ENCODE peak calls at places on chromosomes 11 and 22, in four cellular contexts. T is GM12878, X is IMR-90, F is K562. Y is an unnamed sample.

GRCh38 chr11:133705873-133706272 is 139.4 kb downstream of the SPATA19 start:
- DNase-seq in T (no peak), X (no peak), F (no peak), Y (peak)

GRCh38 chr22:21697866-21698265 is 32.1 kb downstream of the PPIL2 start:
- DNase-seq in T (no peak), X (peak), F (no peak), Y (no peak)

GRCh38 chr11:70860855-70861254 is 391.5 kb downstream of the SHANK2 start:
- DNase-seq in T (no peak), X (no peak), F (no peak), Y (no peak)

GRCh38 chr11:86148339-86148738 is 79.5 kb upstream of the PICALM start:
- DNase-seq in T (no peak), X (no peak), F (no peak), Y (no peak)

GRCh38 chr11:12122083-12122482 is 11.7 kb downstream of the MICAL2 start:
- DNase-seq in T (no peak), X (no peak), F (peak), Y (no peak)

GRCh38 chr22:32534252-32535215 is 59.9 kb downstream of the FBXO7 start:
- DNase-seq in T (no peak), X (no peak), F (no peak), Y (no peak)

GRCh38 chr11:66240781-66241136 is 27.7 kb upstream of the RAB1B start:
- DNase-seq in T (no peak), X (no peak), F (no peak), Y (no peak)

GRCh38 chr11:76644591-76644990 is 26.0 kb downstream of the LRRC32 start:
- DNase-seq in T (no peak), X (no peak), F (no peak), Y (no peak)

DNA sequence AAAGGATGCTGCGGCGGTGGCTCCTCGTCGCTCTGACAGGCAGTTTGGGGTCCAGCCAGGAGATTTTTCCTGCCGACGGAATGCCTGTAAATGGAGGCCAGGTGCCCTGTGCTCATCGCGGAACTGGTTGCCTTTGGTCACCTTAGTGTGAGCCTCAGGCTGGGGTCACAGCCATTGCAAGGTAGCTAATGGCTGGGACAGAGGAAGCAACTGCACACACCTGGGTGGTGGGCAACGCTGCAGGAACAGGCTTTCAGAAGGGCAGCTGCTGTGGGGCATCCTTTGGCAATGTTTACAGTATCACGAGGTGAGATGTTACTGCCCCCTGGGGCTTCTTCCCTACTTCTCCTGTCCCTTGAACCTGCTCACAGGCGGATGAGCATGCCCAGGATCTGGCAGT is 205.5 kb downstream of the GRIK4 start:
- DNase-seq in T (no peak), X (no peak), F (no peak), Y (no peak)
- TF ChIP-seq CHD1 in T (no peak), X (no peak), F (no peak), Y (no peak)

DNA sequence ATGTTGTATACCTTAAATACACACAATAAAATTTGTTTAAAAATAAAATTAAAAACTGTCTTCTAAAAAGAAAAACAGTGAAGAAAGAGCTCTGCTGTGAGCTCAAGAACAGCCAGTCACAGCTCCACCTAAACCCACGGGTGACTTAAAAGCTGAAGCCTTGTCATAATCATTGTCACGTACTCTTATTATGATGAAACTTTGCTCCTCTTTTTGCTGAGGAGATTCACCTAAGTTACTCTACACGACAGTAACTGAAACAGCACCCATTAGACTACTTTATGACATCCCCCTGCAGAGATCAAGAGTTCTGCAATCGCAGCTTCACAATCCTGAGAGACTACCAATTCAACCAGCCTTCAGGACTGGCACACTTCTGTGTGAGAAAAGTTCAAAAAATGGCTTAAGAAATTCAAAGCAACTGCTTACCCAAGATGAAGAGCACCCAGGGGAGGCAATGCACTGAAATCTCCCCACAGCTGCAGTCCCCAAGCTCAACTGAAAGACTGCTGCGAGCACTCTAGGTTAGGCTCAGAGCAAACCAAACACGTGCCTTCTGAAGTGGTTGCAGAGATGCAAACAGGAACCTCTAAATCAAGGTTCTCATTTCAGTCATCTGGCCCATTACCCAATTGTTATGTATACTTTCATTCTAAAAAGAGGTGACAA is at the start of gene JAML:
- DNase-seq in T (no peak), X (no peak), F (no peak), Y (no peak)
- TF ChIP-seq CHD1 in T (no peak), X (no peak), F (no peak), Y (no peak)

GRCh38 chr11:72591785-72592490 is 82.3 kb downstream of the PDE2A start:
- DNase-seq in T (no peak), X (no peak), F (no peak), Y (no peak)
- TF ChIP-seq CHD1 in T (no peak), X (no peak), F (no peak), Y (no peak)

DNA sequence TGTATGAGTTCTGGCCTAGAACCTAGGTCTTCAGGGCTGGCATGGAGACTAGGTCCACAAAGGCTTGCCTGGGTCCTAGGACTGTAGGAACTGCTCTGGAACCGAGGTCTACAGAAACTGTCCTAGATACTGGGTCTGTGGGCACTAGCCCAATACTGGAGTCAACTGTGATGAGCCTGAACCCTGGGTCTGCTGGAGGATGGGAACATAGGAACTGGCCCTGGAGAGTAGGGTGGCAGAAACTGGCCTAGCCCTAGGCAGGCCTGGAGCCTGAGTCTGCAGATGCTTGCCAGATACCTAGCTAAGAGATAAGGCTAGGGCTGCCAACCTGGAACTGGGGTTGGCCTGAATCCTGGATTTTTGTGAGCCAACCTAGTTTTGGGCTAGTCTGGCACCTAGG is 19.2 kb upstream of the GLYATL2 start:
- DNase-seq in T (no peak), X (no peak), F (no peak), Y (no peak)
- TF ChIP-seq CHD1 in T (no peak), X (no peak), F (no peak), Y (no peak)

GRCh38 chr11:65066805-65067291 is 8.5 kb upstream of the NAALADL1 start:
- DNase-seq in T (no peak), X (no peak), F (no peak), Y (peak)
- TF ChIP-seq CHD1 in T (no peak), X (no peak), F (no peak), Y (no peak)

DNA sequence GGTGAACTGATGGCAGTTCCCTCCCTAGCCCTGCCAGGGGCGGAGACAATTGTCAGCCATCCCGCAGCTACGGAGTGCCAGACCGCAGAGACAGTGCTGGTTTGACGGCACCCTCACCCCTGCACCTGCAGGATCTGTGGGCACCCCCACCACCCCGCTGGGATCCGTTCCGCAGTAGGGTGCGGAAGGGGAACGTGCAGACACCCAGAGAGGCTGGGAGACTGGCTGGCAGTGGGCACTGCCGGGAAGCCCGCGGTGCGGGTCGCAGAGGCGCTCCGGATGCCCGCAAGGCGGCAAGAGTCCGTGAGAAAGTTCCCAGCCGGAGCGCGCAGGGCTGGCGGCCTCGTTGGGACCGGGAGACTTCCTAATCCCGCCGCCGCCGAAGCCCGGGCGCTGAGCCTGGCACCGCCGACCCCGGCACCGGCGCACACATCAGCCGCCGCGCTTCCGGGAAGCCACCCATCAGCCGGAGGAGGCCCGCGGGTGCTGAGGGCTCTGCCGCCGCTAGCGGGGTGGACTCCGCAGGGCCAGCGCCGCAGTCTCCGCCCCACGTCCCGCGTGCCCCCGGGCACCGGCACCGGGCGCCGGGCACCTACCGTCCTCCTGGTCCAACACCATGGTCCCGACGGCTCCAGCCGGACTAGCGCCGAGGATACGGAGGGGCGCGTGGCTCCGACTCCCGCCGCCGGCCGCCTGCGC is 4.3 kb upstream of the LMO1 start:
- DNase-seq in T (no peak), X (no peak), F (no peak), Y (peak)
- TF ChIP-seq CHD1 in T (no peak), X (no peak), F (no peak), Y (no peak)

DNA sequence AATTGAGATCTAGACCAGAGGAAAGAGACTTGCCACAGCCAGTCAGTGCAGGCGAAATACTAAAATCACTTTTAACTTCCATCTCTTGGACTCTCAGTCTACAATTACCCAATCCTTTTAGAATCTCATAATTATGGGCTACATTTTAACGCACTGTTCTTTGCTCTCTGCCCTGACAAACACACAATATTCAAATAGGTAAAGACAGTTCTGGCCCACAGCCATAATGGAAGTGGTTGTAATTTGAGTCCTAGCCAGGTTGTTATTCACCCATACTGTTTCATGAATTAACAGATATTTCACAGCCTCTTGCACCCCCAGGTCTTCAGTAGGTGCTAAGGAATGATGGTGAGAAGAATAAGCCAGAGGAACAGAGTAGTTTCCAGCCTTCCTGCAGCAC is 830 bp downstream of the C11orf97 start:
- DNase-seq in T (no peak), X (no peak), F (no peak), Y (no peak)
- TF ChIP-seq CHD1 in T (no peak), X (no peak), F (no peak), Y (no peak)

GRCh38 chr11:19816040-19816439 is 103.4 kb downstream of the NAV2 start:
- DNase-seq in T (no peak), X (no peak), F (no peak), Y (no peak)

GRCh38 chr11:19819148-19819547 is 106.5 kb downstream of the NAV2 start:
- DNase-seq in T (no peak), X (no peak), F (no peak), Y (no peak)

GRCh38 chr11:19816817-19817216 is 104.2 kb downstream of the NAV2 start:
- DNase-seq in T (no peak), X (no peak), F (no peak), Y (no peak)

GRCh38 chr11:19817265-19817851 is 104.7 kb downstream of the NAV2 start:
- DNase-seq in T (no peak), X (no peak), F (no peak), Y (peak)

DNA sequence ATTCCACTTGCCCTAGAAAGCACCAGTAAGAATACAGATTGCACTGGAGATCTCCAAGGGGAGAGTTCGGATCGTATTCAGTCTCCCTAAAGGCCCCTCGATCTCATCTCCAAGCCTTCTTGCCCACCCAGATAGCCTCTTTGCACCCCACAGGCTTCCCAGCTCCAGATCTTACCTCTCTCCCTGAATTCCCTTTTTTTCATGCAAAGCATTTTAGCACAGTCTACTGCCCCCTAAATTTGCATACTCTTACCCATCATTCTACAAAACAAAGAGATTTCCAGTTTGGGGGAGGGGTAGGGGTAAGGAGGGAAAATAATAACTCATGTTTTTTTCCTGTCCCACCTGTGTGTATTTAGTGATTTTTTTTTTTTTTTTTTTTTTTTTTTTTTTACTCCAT is 105.2 kb downstream of the NAV2 start:
- DNase-seq in T (no peak), X (no peak), F (no peak), Y (peak)
- TF ChIP-seq CHD1 in T (no peak), X (no peak), F (no peak), Y (no peak)

DNA sequence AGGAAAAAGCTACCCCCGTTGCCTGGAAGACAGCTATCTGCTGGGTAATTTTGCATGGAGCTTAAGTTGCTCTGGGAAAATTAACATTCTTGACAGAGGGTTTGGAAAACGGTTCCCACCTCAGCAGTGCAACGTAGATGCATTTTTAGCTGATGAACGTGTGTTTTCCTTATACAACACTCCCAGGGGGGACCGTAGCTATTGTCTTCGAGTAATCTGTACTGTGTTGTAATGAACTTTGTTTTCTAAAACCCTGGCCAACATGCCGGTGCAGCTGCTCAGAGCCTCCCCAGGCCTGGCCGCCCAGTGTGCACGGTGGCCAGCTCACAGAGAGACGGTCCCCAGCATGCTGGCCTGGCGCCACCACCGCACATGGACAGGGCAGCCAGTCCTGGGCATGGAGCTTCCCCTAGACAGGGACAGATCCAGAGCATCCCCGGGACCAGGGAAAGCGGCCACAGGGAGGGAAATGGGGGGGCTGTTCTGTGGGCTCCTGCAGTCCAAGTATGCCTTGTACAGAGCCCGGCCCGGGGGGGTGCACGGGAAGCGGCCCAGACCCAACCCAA is 2.2 kb downstream of the TNNT3 start:
- DNase-seq in T (no peak), X (no peak), F (no peak), Y (no peak)
- TF ChIP-seq CHD1 in T (no peak), X (no peak), F (no peak), Y (no peak)

Y was measured in H1.